ENCODE peak calls at places on chromosomes 7 and 10, in four cellular contexts. M is activated CD8-positive, alpha-beta T cell treated with anti-CD3 and anti-CD28 coated beads for 36 hours; D is central memory CD8-positive, alpha-beta T cell; X is left colon. T is an unnamed sample.

GRCh38 chr7:36686499-36686898 is 37.8 kb downstream of the AOAH start:
- DNase-seq in M (peak; percentile 78), D (no peak), X (no peak), T (peak; percentile 37)

GRCh38 chr10:5534880-5535856 is 10.4 kb downstream of the CALML3 start:
- DNase-seq in M (no peak), D (no peak), X (no peak), T (no peak)

GRCh38 chr7:4711634-4712033 is 29.5 kb downstream of the FOXK1 start:
- DNase-seq in M (no peak), D (no peak), X (no peak), T (no peak)

GRCh38 chr7:25726682-25727357 is 425.2 kb upstream of the NFE2L3 start:
- DNase-seq in M (no peak), D (no peak), X (no peak), T (no peak)

GRCh38 chr7:14834888-14835287 is 67.7 kb downstream of the DGKB start:
- DNase-seq in M (no peak), D (no peak), X (no peak), T (no peak)

GRCh38 chr7:92010215-92010614 is 69.6 kb downstream of the AKAP9 start:
- DNase-seq in M (no peak), D (no peak), X (no peak), T (no peak)

GRCh38 chr10:116730464-116731260 is 11.7 kb downstream of the HSPA12A start:
- DNase-seq in M (no peak), D (no peak), X (no peak), T (no peak)

GRCh38 chr7:539731-540411 is 20.2 kb upstream of the PDGFA start:
- DNase-seq in M (no peak), D (no peak), X (peak; percentile 96), T (no peak)

GRCh38 chr10:8444630-8445029 is 390.1 kb downstream of the GATA3 start:
- DNase-seq in M (peak; percentile 66), D (peak; percentile 19), X (no peak), T (no peak)

GRCh38 chr7:24971333-24972165 is 8.4 kb downstream of the OSBPL3 start:
- DNase-seq in M (no peak), D (no peak), X (no peak), T (no peak)

GRCh38 chr7:24573554-24574338 is 494 bp downstream of the PALS2 start:
- DNase-seq in M (peak; percentile 67), D (peak; percentile 23), X (peak; percentile 30), T (peak; percentile 34)

GRCh38 chr7:30232366-30232765 is 52.0 kb upstream of the ZNRF2 start:
- DNase-seq in M (no peak), D (no peak), X (no peak), T (no peak)